ENCODE peak calls at places on chromosomes 2 and 18, in six cellular contexts. F, C, Z, W, N and O are unnamed samples. For H3K4me1, the result is how much of the 10 kb centered on the place peaks cover.

GRCh38 chr2:7007846-7008741 is 90.9 kb downstream of the RNF144A start:
- DNase-seq in F (no peak), C (peak), Z (peak), W (peak), N (peak), O (no peak)

GRCh38 chr2:102514061-102514785 is 41.2 kb downstream of the SLC9A4 start:
- DNase-seq in F (no peak), C (no peak), Z (no peak), W (no peak), N (peak), O (peak)

GRCh38 chr18:11696451-11696850 is 7.4 kb downstream of the GNAL start:
- DNase-seq in F (no peak), C (no peak), Z (no peak), W (no peak), N (no peak), O (no peak)

GRCh38 chr18:11994708-11995444 is 13.6 kb downstream of the IMPA2 start:
- DNase-seq in F (no peak), C (no peak), Z (peak), W (no peak), N (peak), O (no peak)

GRCh38 chr18:7711495-7711894 is 144.4 kb downstream of the PTPRM start:
- DNase-seq in F (no peak), C (no peak), Z (no peak), W (no peak), N (no peak), O (no peak)

GRCh38 chr2:204695506-204695905 is 150.2 kb downstream of the PARD3B start:
- DNase-seq in F (no peak), C (no peak), Z (no peak), W (no peak), N (no peak), O (no peak)

GRCh38 chr18:5890606-5891360 is 4.5 kb downstream of the TMEM200C start:
- DNase-seq in F (no peak), C (no peak), Z (peak), W (peak), N (peak), O (no peak)

GRCh38 chr2:80073134-80073561 is 231.4 kb downstream of the LRRTM1 start:
- DNase-seq in F (no peak), C (no peak), Z (no peak), W (peak), N (no peak), O (peak)

GRCh38 chr2:234518986-234519642 is 22.2 kb upstream of the ARL4C start:
- DNase-seq in F (no peak), C (no peak), Z (no peak), W (peak), N (no peak), O (no peak)

GRCh38 chr2:220499281-220499680 is 871.9 kb downstream of the SLC4A3 start:
- DNase-seq in F (no peak), C (no peak), Z (no peak), W (no peak), N (no peak), O (peak)

GRCh38 chr2:241258505-241259160 is 56.8 kb downstream of the HDLBP start:
- DNase-seq in F (no peak), C (no peak), Z (no peak), W (no peak), N (no peak), O (no peak)

GRCh38 chr18:2970762-2971659 is 41.9 kb downstream of the LPIN2 start:
- DNase-seq in F (peak), C (no peak), Z (no peak), W (no peak), N (no peak), O (no peak)

GRCh38 chr2:157307021-157307420 is 18.6 kb downstream of the ERMN start:
- DNase-seq in F (no peak), C (no peak), Z (no peak), W (no peak), N (no peak), O (no peak)

GRCh38 chr18:13397504-13398163 is 179.1 kb downstream of the LDLRAD4 start:
- DNase-seq in F (no peak), C (no peak), Z (no peak), W (no peak), N (no peak), O (no peak)

GRCh38 chr2:239283288-239283945 is 117.4 kb downstream of the HDAC4 start:
- DNase-seq in F (no peak), C (no peak), Z (peak), W (no peak), N (no peak), O (no peak)
- H3K4me1 ChIP-seq in F (under half), C (under half), Z (under half), W (under half), N (half or more), O (under half)

DNA sequence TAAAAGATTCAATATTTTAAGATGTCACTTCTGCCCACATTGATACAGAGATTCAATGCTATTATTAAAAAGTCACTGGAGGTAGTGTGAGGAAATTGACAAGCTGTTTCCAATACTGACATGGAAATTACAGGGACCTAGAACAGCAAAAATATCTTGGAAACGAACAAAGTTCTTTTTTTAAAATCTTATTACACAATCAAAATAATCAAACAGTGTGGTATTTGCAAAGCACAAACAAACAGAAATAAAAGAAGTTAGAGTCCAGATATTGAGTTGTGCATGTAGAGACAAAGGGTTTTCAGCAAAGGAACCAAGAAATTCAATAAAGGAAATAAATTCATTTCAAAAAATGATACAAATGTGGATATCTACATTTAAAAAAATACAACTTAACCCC is 369.6 kb downstream of the NCKAP5 start:
- DNase-seq in F (no peak), C (no peak), Z (no peak), W (no peak), N (no peak), O (no peak)
- H3K27ac ChIP-seq in F (no peak), C (no peak), Z (no peak), W (no peak), N (no peak), O (no peak)

DNA sequence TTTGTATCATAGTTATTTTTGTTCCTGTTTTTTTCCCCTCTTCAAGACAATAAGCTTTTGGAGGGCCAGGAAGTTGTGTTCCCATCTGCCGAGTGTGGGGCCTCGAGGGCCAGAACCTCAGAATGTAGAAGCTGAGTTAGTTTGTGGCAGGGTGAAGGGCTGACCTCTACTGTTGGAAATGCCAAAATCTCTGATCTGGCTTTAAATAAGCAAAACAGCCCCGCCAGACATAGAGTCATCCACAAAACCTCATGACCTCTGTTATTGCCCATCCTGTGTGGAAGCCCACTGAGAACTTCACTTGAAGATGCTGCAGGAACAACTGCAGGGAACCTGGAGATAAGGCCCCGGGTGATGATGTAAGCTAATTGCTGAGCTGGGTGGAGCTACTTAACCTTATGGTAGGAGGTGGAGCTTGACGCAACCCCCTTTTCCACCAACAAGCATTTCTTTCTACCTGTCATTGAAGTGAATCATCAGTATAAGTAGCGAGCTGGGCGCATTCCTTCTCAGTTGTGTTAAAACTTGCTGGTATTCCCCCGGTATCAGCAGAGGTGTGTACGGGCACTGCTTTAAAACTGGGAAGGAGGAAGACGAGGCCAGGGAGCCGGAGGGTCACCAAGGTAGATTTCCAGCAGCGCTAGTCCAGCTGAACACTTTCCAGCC is 177.2 kb downstream of the NEDD4L start:
- DNase-seq in F (no peak), C (no peak), Z (no peak), W (peak), N (peak), O (peak)
- H3K4me1 ChIP-seq in F (under half), C (under half), Z (under half), W (under half), N (under half), O (under half)

GRCh38 chr2:19228720-19229119 is 129.7 kb downstream of the OSR1 start:
- DNase-seq in F (no peak), C (no peak), Z (no peak), W (no peak), N (no peak), O (peak)

GRCh38 chr2:19231625-19232024 is 126.8 kb downstream of the OSR1 start:
- DNase-seq in F (no peak), C (no peak), Z (no peak), W (no peak), N (no peak), O (no peak)

GRCh38 chr2:19225931-19226330 is 132.5 kb downstream of the OSR1 start:
- DNase-seq in F (no peak), C (no peak), Z (no peak), W (no peak), N (no peak), O (peak)

GRCh38 chr2:19226871-19227270 is 131.6 kb downstream of the OSR1 start:
- DNase-seq in F (no peak), C (no peak), Z (no peak), W (no peak), N (no peak), O (no peak)

GRCh38 chr2:19228092-19228670 is 130.2 kb downstream of the OSR1 start:
- DNase-seq in F (no peak), C (no peak), Z (no peak), W (no peak), N (no peak), O (peak)
- H3K27ac ChIP-seq in F (no peak), C (no peak), Z (no peak), W (no peak), N (no peak), O (no peak)

GRCh38 chr2:43515807-43516497 is 79.9 kb downstream of the THADA start:
- DNase-seq in F (no peak), C (no peak), Z (no peak), W (no peak), N (no peak), O (no peak)
- H3K4me1 ChIP-seq in F (under half), C (under half), Z (half or more), W (under half), N (half or more), O (under half)